ENCODE peak calls at places on chromosomes 5 and 9, in five cellular contexts. Q is NCI-H1105 treated with DMSO at 0.1 percent for 48 hours, P is sciatic nerve, Z is PC-3, C is H1. E is an unnamed sample.

GRCh38 chr9:110969971-110970381 is 68.3 kb downstream of the LPAR1 start:
- DNase-seq in Q (no peak), P (no peak), Z (peak; percentile 82), C (no peak), E (peak; percentile 53)

GRCh38 chr9:131762356-131762932 is 22.6 kb upstream of the RAPGEF1 start:
- DNase-seq in Q (peak; percentile 63), P (peak; percentile 85), Z (peak; percentile 58), C (peak; percentile 29), E (peak; percentile 37)

GRCh38 chr5:107074991-107075390 is 595.7 kb downstream of the EFNA5 start:
- DNase-seq in Q (no peak), P (no peak), Z (no peak), C (no peak), E (no peak)

GRCh38 chr5:133658327-133658726 is 46.0 kb upstream of the FSTL4 start:
- DNase-seq in Q (no peak), P (no peak), Z (no peak), C (no peak), E (no peak)

GRCh38 chr5:644509-644908 is 32.4 kb downstream of the CEP72 start:
- DNase-seq in Q (no peak), P (no peak), Z (no peak), C (no peak), E (no peak)

GRCh38 chr9:77546391-77546790 is 101.7 kb downstream of the GNA14 start:
- DNase-seq in Q (no peak), P (no peak), Z (no peak), C (no peak), E (no peak)

GRCh38 chr5:94066437-94067207 is 325.2 kb upstream of the POU5F2 start:
- DNase-seq in Q (no peak), P (no peak), Z (peak; percentile 66), C (no peak), E (no peak)

GRCh38 chr5:113031132-113031531 is 54.5 kb downstream of the DCP2 start:
- DNase-seq in Q (no peak), P (no peak), Z (no peak), C (no peak), E (no peak)

GRCh38 chr9:95927288-95928004 is 52.0 kb downstream of the ERCC6L2 start:
- DNase-seq in Q (no peak), P (no peak), Z (no peak), C (no peak), E (no peak)

GRCh38 chr5:55582256-55582655 is 47.5 kb upstream of the PLPP1 start:
- DNase-seq in Q (no peak), P (no peak), Z (no peak), C (no peak), E (no peak)

GRCh38 chr9:70569070-70569772 is 154.8 kb upstream of the KLF9 start:
- DNase-seq in Q (no peak), P (no peak), Z (no peak), C (no peak), E (no peak)

GRCh38 chr9:79684711-79685575 is 113.2 kb downstream of the TLE4 start:
- DNase-seq in Q (peak; percentile 30), P (no peak), Z (no peak), C (no peak), E (peak; percentile 50)

GRCh38 chr9:128892223-128892892 is 10.4 kb downstream of the LRRC8A start:
- DNase-seq in Q (no peak), P (peak; percentile 88), Z (peak; percentile 89), C (no peak), E (peak; percentile 83)